ENCODE peak calls at places on chromosomes 13 and 19, in five cellular contexts. V is fibroblast of lung, O is PC-3, H is HepG2, C is IMR-90. N is an unnamed sample.

GRCh38 chr19:28619842-28620429 is 593.0 kb downstream of the UQCRFS1 start:
- DNase-seq in C (no peak), V (no peak), H (no peak), O (no peak), N (no peak)

GRCh38 chr19:18304496-18305312 is 18.2 kb downstream of the LSM4 start:
- DNase-seq in O (peak), C (peak), H (peak), V (peak), N (peak)

GRCh38 chr13:38577048-38577447 is 109.8 kb upstream of the FREM2 start:
- DNase-seq in O (no peak), C (no peak), V (peak), H (peak), N (no peak)

GRCh38 chr13:75494491-75494890 is 12.5 kb upstream of the TBC1D4 start:
- DNase-seq in H (no peak), C (peak), O (no peak), V (no peak), N (peak)

GRCh38 chr13:72194531-72194930 is 327.5 kb upstream of the DACH1 start:
- DNase-seq in C (no peak), O (peak), H (no peak), V (no peak), N (no peak)

GRCh38 chr19:45403781-45404556 is 900 bp downstream of the PPP1R13L start:
- DNase-seq in O (peak), H (peak), V (no peak), C (no peak), N (no peak)

GRCh38 chr13:94656766-94657165 is 55.1 kb downstream of the GPR180 start:
- DNase-seq in H (no peak), C (peak), V (peak), O (peak), N (peak)

GRCh38 chr13:102191951-102192461 is 209.8 kb downstream of the FGF14 start:
- DNase-seq in H (no peak), V (peak), O (peak), C (peak), N (peak)

GRCh38 chr19:48836089-48837017 is at the start of gene HSD17B14:
- DNase-seq in V (peak), C (no peak), H (no peak), O (peak), N (peak)

GRCh38 chr13:75675421-75675820 is 39.3 kb downstream of the LMO7 start:
- DNase-seq in O (no peak), H (no peak), C (peak), V (peak), N (no peak)

GRCh38 chr13:88726075-88726474 is 1054.9 kb downstream of the SLITRK5 start:
- DNase-seq in O (no peak), C (no peak), H (no peak), V (no peak), N (no peak)

GRCh38 chr19:4754248-4754647 is 30.6 kb upstream of the DPP9 start:
- DNase-seq in V (peak), H (no peak), O (no peak), C (peak), N (no peak)

GRCh38 chr19:13057147-13057572 is 45.5 kb downstream of the LYL1 start:
- DNase-seq in C (no peak), H (peak), O (peak), V (no peak), N (no peak)

GRCh38 chr19:29283366-29283765 is 70.4 kb upstream of the UQCRFS1 start:
- DNase-seq in H (no peak), O (no peak), C (no peak), V (no peak), N (no peak)

GRCh38 chr13:46639033-46639981 is 86.3 kb downstream of the LRCH1 start:
- DNase-seq in C (no peak), V (no peak), O (no peak), H (peak), N (peak)

GRCh38 chr19:15788594-15789270 is 1.3 kb downstream of the OR10H5 start:
- DNase-seq in H (peak), C (no peak), V (no peak), O (no peak), N (no peak)

GRCh38 chr19:48900477-48901452 is 653 bp downstream of the NUCB1 start:
- DNase-seq in C (peak), V (peak), H (peak), O (peak), N (peak)

GRCh38 chr19:43444531-43445340 is 20.7 kb downstream of the LYPD3 start:
- DNase-seq in V (no peak), O (no peak), H (no peak), C (no peak), N (no peak)

GRCh38 chr19:27679905-27680304 is 1533.0 kb downstream of the UQCRFS1 start:
- DNase-seq in C (no peak), H (no peak), O (no peak), V (no peak), N (no peak)

GRCh38 chr19:18502633-18503294 is 19.1 kb downstream of the ELL start:
- DNase-seq in C (no peak), V (no peak), H (no peak), O (no peak), N (no peak)

GRCh38 chr19:18710986-18711751 is 27.7 kb downstream of the CRTC1 start:
- DNase-seq in O (no peak), V (peak), H (no peak), C (peak), N (peak)

GRCh38 chr19:53507523-53508442 is 30.2 kb upstream of the ZNF331 start:
- DNase-seq in H (peak), C (peak), O (peak), V (peak), N (no peak)

GRCh38 chr13:77047649-77048343 is 20.8 kb upstream of the FBXL3 start:
- DNase-seq in V (no peak), C (no peak), O (no peak), H (no peak), N (no peak)

GRCh38 chr13:26983533-26984315 is 187.9 kb downstream of the USP12 start:
- DNase-seq in C (no peak), H (no peak), O (no peak), V (no peak), N (peak)

GRCh38 chr19:49921871-49922755 is 6.9 kb upstream of the ATF5 start:
- DNase-seq in V (peak), O (peak), H (no peak), C (peak), N (peak)

GRCh38 chr19:35049456-35049855 is 7.9 kb downstream of the HPN start:
- DNase-seq in C (no peak), H (no peak), O (no peak), V (no peak), N (no peak)
- H3K4me2 ChIP-seq in C (no peak), H (no peak), O (no peak), V (no peak), N (no peak)

GRCh38 chr13:105979131-105979530 is 556.3 kb downstream of the EFNB2 start:
- DNase-seq in O (peak), C (no peak), V (no peak), H (no peak), N (no peak)
- H3K4me3 ChIP-seq in O (peak), C (no peak), V (no peak), H (no peak), N (no peak)

DNA sequence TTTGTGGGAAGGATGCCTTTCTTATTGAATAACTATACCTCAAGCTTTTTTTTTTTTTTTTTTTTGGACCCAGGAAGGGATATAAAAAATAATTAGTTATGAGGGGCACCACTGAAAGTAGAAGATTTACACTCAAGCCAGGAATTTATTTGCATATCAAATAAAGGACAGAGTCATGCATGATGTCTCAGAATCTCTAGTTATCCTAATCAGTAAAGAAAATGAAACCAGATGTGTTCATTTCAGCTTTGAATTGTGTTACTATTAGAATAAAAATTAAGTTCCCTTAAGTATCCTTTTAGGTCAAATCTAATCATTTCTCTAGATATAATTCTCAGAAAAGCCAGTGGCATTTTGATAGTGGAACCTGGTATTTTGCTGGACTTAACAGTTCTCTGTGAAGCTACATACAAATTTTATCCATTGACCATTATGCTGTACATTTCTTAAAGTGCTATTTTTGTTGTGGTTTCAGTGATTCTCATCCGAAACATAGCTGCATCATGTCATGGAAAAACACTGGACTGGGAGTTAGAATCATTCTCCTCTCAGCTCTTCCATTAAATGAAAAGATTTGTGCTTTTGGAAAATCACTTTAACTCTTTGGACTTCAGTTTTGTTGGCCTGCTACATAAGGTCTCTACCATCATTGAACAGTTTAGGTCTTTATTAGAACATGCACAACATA is 129.4 kb downstream of the KCNRG start:
- DNase-seq in V (no peak), H (no peak), O (no peak), C (no peak), N (no peak)
- H3K4me2 ChIP-seq in V (no peak), H (no peak), O (no peak), C (no peak), N (no peak)

GRCh38 chr19:6090634-6091033 is 19.7 kb downstream of the RFX2 start:
- DNase-seq in H (no peak), O (no peak), C (no peak), V (no peak), N (no peak)

GRCh38 chr19:6095760-6096159 is 14.5 kb downstream of the RFX2 start:
- DNase-seq in V (no peak), H (no peak), C (no peak), O (no peak), N (no peak)

GRCh38 chr19:6088677-6089063 is 21.6 kb downstream of the RFX2 start:
- DNase-seq in V (peak), C (peak), O (peak), H (no peak), N (peak)

GRCh38 chr19:6092329-6093286 is 17.7 kb downstream of the RFX2 start:
- DNase-seq in C (peak), O (peak), H (peak), V (peak), N (peak)

DNA sequence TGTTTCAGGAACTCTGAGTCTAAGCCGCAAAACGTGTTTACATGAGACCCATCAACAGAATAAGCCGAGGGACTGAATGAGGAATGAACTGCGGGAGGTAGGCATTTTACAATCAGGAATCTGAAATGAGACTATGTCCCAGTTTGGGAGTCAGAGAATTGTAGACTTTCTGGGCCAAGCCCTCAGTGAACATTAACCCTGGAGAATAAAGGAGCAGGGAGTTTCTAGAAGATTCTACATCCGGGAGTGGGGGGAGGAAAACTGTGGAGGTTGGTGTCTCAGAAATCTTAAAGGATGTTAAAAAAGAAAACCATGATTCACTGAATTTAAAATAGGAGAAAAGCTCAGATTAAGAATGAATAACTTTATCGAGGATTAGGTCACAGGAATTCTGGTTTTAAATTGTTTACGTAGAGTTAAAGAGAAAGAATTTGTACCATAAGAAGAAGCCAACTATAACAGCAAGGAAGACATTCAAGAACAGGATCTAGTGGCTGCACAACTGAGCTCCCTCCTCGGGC is 18.5 kb downstream of the RFX2 start:
- DNase-seq in H (no peak), C (peak), O (no peak), V (peak), N (peak)
- H3K4me3 ChIP-seq in H (no peak), C (peak), O (peak), V (peak), N (peak)

GRCh38 chr13:67077132-67077531 is 153.0 kb downstream of the PCDH9 start:
- DNase-seq in O (no peak), C (no peak), V (no peak), H (no peak), N (no peak)
- H3K4me2 ChIP-seq in O (no peak), C (no peak), V (no peak), H (no peak), N (no peak)

GRCh38 chr19:38395381-38396127 is 7.1 kb downstream of the SPRED3 start:
- DNase-seq in V (no peak), H (no peak), C (no peak), O (no peak), N (no peak)
- H3K4me3 ChIP-seq in V (no peak), H (no peak), C (no peak), O (no peak), N (no peak)

GRCh38 chr13:109703250-109703649 is 83.1 kb downstream of the IRS2 start:
- DNase-seq in V (no peak), H (no peak), C (no peak), O (no peak), N (no peak)

GRCh38 chr13:109708014-109708617 is 78.3 kb downstream of the IRS2 start:
- DNase-seq in V (no peak), H (no peak), O (no peak), C (no peak), N (no peak)

GRCh38 chr13:109707044-109707794 is 79.2 kb downstream of the IRS2 start:
- DNase-seq in H (no peak), C (no peak), O (no peak), V (peak), N (no peak)

GRCh38 chr13:109704771-109705628 is 81.4 kb downstream of the IRS2 start:
- DNase-seq in H (no peak), O (peak), C (no peak), V (peak), N (no peak)

GRCh38 chr13:109706015-109706715 is 80.2 kb downstream of the IRS2 start:
- DNase-seq in O (no peak), H (no peak), C (no peak), V (no peak), N (no peak)
- H3K4me2 ChIP-seq in O (no peak), H (no peak), C (no peak), V (no peak), N (no peak)

GRCh38 chr19:51320258-51320657 is 8.8 kb downstream of the IGLON5 start:
- DNase-seq in H (no peak), O (no peak), C (no peak), V (no peak), N (no peak)
- H3K4me3 ChIP-seq in H (no peak), O (no peak), C (no peak), V (no peak), N (no peak)